ENCODE peak calls at places on chromosomes 7 and 10, in four cellular contexts. One of them, this sample, is unnamed.

GRCh38 chr7:158083526-158084310 is 503.9 kb downstream of the PTPRN2 start:
- DNase-seq in astrocyte of the spinal cord: no peak
- DNase-seq in head of caudate nucleus: no peak
- DNase-seq in fibroblast of gingiva: no peak
- DNase-seq in this sample: no peak

GRCh38 chr10:37067576-37067975 is 57.8 kb upstream of the ANKRD30A start:
- DNase-seq in fibroblast of gingiva: no peak
- DNase-seq in head of caudate nucleus: no peak
- DNase-seq in astrocyte of the spinal cord: no peak
- DNase-seq in this sample: no peak

GRCh38 chr7:29045258-29046095 is 87.3 kb upstream of the TRIL start:
- DNase-seq in fibroblast of gingiva: no peak
- DNase-seq in astrocyte of the spinal cord: no peak
- DNase-seq in head of caudate nucleus: no peak
- DNase-seq in this sample: no peak

GRCh38 chr7:72754312-72754711 is 73.7 kb downstream of the TYW1B start:
- DNase-seq in head of caudate nucleus: no peak
- DNase-seq in astrocyte of the spinal cord: peak; percentile 5
- DNase-seq in fibroblast of gingiva: no peak
- DNase-seq in this sample: no peak

GRCh38 chr7:40516376-40516775 is 381.6 kb downstream of the SUGCT start:
- DNase-seq in head of caudate nucleus: no peak
- DNase-seq in fibroblast of gingiva: peak; percentile 34
- DNase-seq in astrocyte of the spinal cord: peak; percentile 19
- DNase-seq in this sample: no peak

GRCh38 chr10:110335314-110336064 is 30.8 kb upstream of the SMNDC1 start:
- DNase-seq in astrocyte of the spinal cord: no peak
- DNase-seq in fibroblast of gingiva: no peak
- DNase-seq in head of caudate nucleus: no peak
- DNase-seq in this sample: no peak

GRCh38 chr10:88820990-88821389 is 18.5 kb downstream of the LIPM start:
- DNase-seq in head of caudate nucleus: no peak
- DNase-seq in fibroblast of gingiva: peak; percentile 82
- DNase-seq in astrocyte of the spinal cord: peak; percentile 65
- DNase-seq in this sample: no peak

GRCh38 chr10:74750848-74751274 is 75.5 kb upstream of the KAT6B start:
- DNase-seq in head of caudate nucleus: no peak
- DNase-seq in astrocyte of the spinal cord: no peak
- DNase-seq in fibroblast of gingiva: no peak
- DNase-seq in this sample: no peak